ENCODE peak calls at places on chromosome 5, in five cellular contexts. J, L, K, W and B are unnamed samples.
A peak's percentile ranks its signal among the peaks of the same experiment; 100 is the strongest.

GRCh38 chr5:40453689-40454088 is 226.0 kb upstream of the PTGER4 start:
- DNase-seq in J (no peak), L (no peak), K (no peak), W (no peak), B (no peak)

GRCh38 chr5:43042626-43043399 is 2.7 kb upstream of the ANXA2R start:
- DNase-seq in J (peak; percentile 79), L (peak; percentile 40), K (no peak), W (peak; percentile 79), B (no peak)

GRCh38 chr5:59810041-59810440 is 83.5 kb downstream of the PDE4D start:
- DNase-seq in J (peak; percentile 78), L (peak; percentile 66), K (peak; percentile 48), W (peak; percentile 60), B (peak; percentile 59)

GRCh38 chr5:180545248-180545647 is 46.1 kb downstream of the SCGB3A1 start:
- DNase-seq in J (no peak), L (no peak), K (no peak), W (no peak), B (no peak)

GRCh38 chr5:154112255-154112654 is 73.5 kb downstream of the MFAP3 start:
- DNase-seq in J (no peak), L (no peak), K (no peak), W (no peak), B (no peak)

GRCh38 chr5:77991084-77991483 is 214.9 kb upstream of the TBCA start:
- DNase-seq in J (no peak), L (no peak), K (no peak), W (no peak), B (no peak)

GRCh38 chr5:10351199-10351881 is 2.2 kb upstream of the MARCHF6 start:
- DNase-seq in J (peak; percentile 84), L (no peak), K (no peak), W (no peak), B (no peak)

GRCh38 chr5:39650234-39650816 is 225.5 kb upstream of the DAB2 start:
- DNase-seq in J (peak; percentile 38), L (no peak), K (no peak), W (no peak), B (no peak)

GRCh38 chr5:171667341-171668096 is 118.1 kb upstream of the SMIM23 start:
- DNase-seq in J (peak; percentile 91), L (no peak), K (no peak), W (no peak), B (peak; percentile 51)

GRCh38 chr5:65133473-65134110 is 348.1 kb downstream of the ADAMTS6 start:
- DNase-seq in J (no peak), L (no peak), K (no peak), W (no peak), B (no peak)

GRCh38 chr5:7495133-7495521 is 99.2 kb downstream of the ADCY2 start:
- DNase-seq in J (no peak), L (no peak), K (no peak), W (no peak), B (no peak)

GRCh38 chr5:39231705-39232525 is 12.6 kb upstream of the FYB1 start:
- DNase-seq in J (peak; percentile 23), L (no peak), K (no peak), W (no peak), B (no peak)

GRCh38 chr5:127031147-127031862 is 947 bp upstream of the MARCHF3 start:
- DNase-seq in J (no peak), L (no peak), K (no peak), W (no peak), B (no peak)

GRCh38 chr5:36875051-36875788 is 1.3 kb upstream of the NIPBL start:
- DNase-seq in J (peak; percentile 79), L (peak; percentile 11), K (peak; percentile 42), W (peak; percentile 20), B (peak; percentile 23)

GRCh38 chr5:171155621-171156020 is 153.4 kb upstream of the TLX3 start:
- DNase-seq in J (peak; percentile 67), L (no peak), K (no peak), W (no peak), B (no peak)

GRCh38 chr5:66889524-66889923 is 293.3 kb downstream of the MAST4 start:
- DNase-seq in J (no peak), L (no peak), K (no peak), W (no peak), B (no peak)

GRCh38 chr5:33594006-33594405 is 153.2 kb downstream of the TARS1 start:
- DNase-seq in J (no peak), L (no peak), K (no peak), W (no peak), B (no peak)

GRCh38 chr5:53712327-53712726 is 151.9 kb downstream of the NDUFS4 start:
- DNase-seq in J (no peak), L (no peak), K (no peak), W (no peak), B (no peak)

GRCh38 chr5:173291722-173292658 is 36.2 kb downstream of the STC2 start:
- DNase-seq in J (peak; percentile 42), L (no peak), K (no peak), W (no peak), B (no peak)

GRCh38 chr5:74266132-74266531 is 374.4 kb downstream of the ENC1 start:
- DNase-seq in J (no peak), L (no peak), K (no peak), W (no peak), B (no peak)

GRCh38 chr5:74396913-74397606 is 243.5 kb downstream of the ENC1 start:
- DNase-seq in J (no peak), L (no peak), K (no peak), W (peak; percentile 28), B (no peak)

GRCh38 chr5:169701910-169702451 is 64.9 kb downstream of the DOCK2 start:
- DNase-seq in J (peak; percentile 59), L (no peak), K (no peak), W (peak; percentile 19), B (no peak)

GRCh38 chr5:174446446-174446845 is 277.9 kb upstream of the MSX2 start:
- DNase-seq in J (no peak), L (no peak), K (no peak), W (no peak), B (no peak)

GRCh38 chr5:139462582-139463276 is at the start of gene ECSCR:
- DNase-seq in J (peak; percentile 39), L (no peak), K (no peak), W (no peak), B (no peak)

GRCh38 chr5:139481580-139482049 is 943 bp downstream of the STING1 start:
- DNase-seq in J (peak; percentile 57), L (no peak), K (no peak), W (no peak), B (no peak)

GRCh38 chr5:159120446-159120845 is 20.7 kb upstream of the EBF1 start:
- DNase-seq in J (no peak), L (no peak), K (no peak), W (no peak), B (no peak)

GRCh38 chr5:180595381-180596114 is 4.2 kb upstream of the SCGB3A1 start:
- DNase-seq in J (no peak), L (no peak), K (no peak), W (no peak), B (no peak)

GRCh38 chr5:84327591-84327990 is 57.1 kb downstream of the EDIL3 start:
- DNase-seq in J (no peak), L (no peak), K (no peak), W (no peak), B (no peak)

GRCh38 chr5:76942581-76942980 is 10.3 kb upstream of the CRHBP start:
- DNase-seq in J (peak; percentile 93), L (no peak), K (no peak), W (no peak), B (no peak)

GRCh38 chr5:16528382-16528849 is 62.8 kb upstream of the ZNF622 start:
- DNase-seq in J (no peak), L (no peak), K (no peak), W (no peak), B (no peak)

GRCh38 chr5:1331861-1332405 is 13.0 kb downstream of the CLPTM1L start:
- DNase-seq in J (no peak), L (no peak), K (no peak), W (no peak), B (no peak)

GRCh38 chr5:96426831-96427230 is 6.2 kb downstream of the PCSK1 start:
- DNase-seq in J (no peak), L (no peak), K (no peak), W (no peak), B (no peak)

GRCh38 chr5:38845555-38846378 is at the start of gene OSMR:
- DNase-seq in J (peak; percentile 99), L (no peak), K (no peak), W (no peak), B (peak; percentile 95)

GRCh38 chr5:130272837-130273236 is 368.6 kb downstream of the CHSY3 start:
- DNase-seq in J (no peak), L (no peak), K (no peak), W (no peak), B (no peak)

GRCh38 chr5:147483961-147484707 is 25.7 kb downstream of the DPYSL3 start:
- DNase-seq in J (peak; percentile 95), L (peak; percentile 91), K (no peak), W (peak; percentile 89), B (peak; percentile 59)